ENCODE peak calls at places on chromosomes 6 and 20, in seven cellular contexts. G, W, M, V, J, Z and Y are unnamed samples.

GRCh38 chr6:73798592-73798991 is 102.6 kb downstream of the CD109 start:
- DNase-seq in W (no peak), M (peak), J (peak), V (peak), Z (peak), G (no peak), Y (peak)

GRCh38 chr20:50520222-50520877 is 10.2 kb downstream of the PTPN1 start:
- DNase-seq in G (no peak), Z (no peak), J (no peak), M (no peak), V (no peak), W (no peak), Y (no peak)

GRCh38 chr6:69878795-69879194 is 12.4 kb downstream of the COL19A1 start:
- DNase-seq in M (no peak), V (no peak), G (no peak), Z (no peak), W (no peak), J (no peak), Y (no peak)

GRCh38 chr6:13427838-13428527 is 59.4 kb downstream of the GFOD1 start:
- DNase-seq in Z (no peak), G (peak), M (no peak), J (no peak), W (peak), V (no peak), Y (peak)

GRCh38 chr6:150091466-150091865 is 22.5 kb upstream of the ULBP3 start:
- DNase-seq in G (no peak), J (peak), M (peak), Z (no peak), W (no peak), V (no peak), Y (no peak)

GRCh38 chr6:102488729-102489128 is 1095.2 kb downstream of the GRIK2 start:
- DNase-seq in J (peak), M (no peak), W (no peak), V (peak), Z (no peak), G (no peak), Y (no peak)

GRCh38 chr6:140660295-140660694 is 1285.8 kb upstream of the CITED2 start:
- DNase-seq in G (no peak), Z (no peak), J (peak), V (no peak), M (no peak), W (no peak), Y (no peak)

GRCh38 chr6:113050979-113051378 is 703.8 kb downstream of the RFPL4B start:
- DNase-seq in G (no peak), W (no peak), M (no peak), J (no peak), V (no peak), Z (no peak), Y (no peak)

GRCh38 chr20:35575958-35576357 is 34.1 kb downstream of the ERGIC3 start:
- DNase-seq in J (no peak), V (no peak), M (no peak), Z (no peak), G (no peak), W (no peak), Y (no peak)

GRCh38 chr20:1309439-1309847 is 19.5 kb downstream of the SDCBP2 start:
- DNase-seq in W (no peak), J (no peak), G (no peak), M (no peak), V (no peak), Z (no peak), Y (no peak)

GRCh38 chr20:32207211-32207625 is 325 bp downstream of the PLAGL2 start:
- DNase-seq in J (no peak), W (no peak), Z (no peak), M (no peak), G (peak), V (no peak), Y (no peak)

GRCh38 chr6:16380220-16380809 is 141.9 kb downstream of the GMPR start:
- DNase-seq in V (no peak), Z (no peak), G (no peak), M (no peak), J (no peak), W (no peak), Y (peak)

GRCh38 chr6:40471243-40471642 is 115.9 kb downstream of the LRFN2 start:
- DNase-seq in J (no peak), M (no peak), Z (no peak), G (no peak), W (no peak), V (no peak), Y (no peak)

GRCh38 chr6:43828711-43829110 is 58.7 kb downstream of the VEGFA start:
- DNase-seq in Z (no peak), M (peak), V (no peak), W (no peak), J (no peak), G (no peak), Y (peak)

GRCh38 chr6:108118791-108119211 is 44.3 kb upstream of the OSTM1 start:
- DNase-seq in Z (no peak), M (peak), G (no peak), W (no peak), J (no peak), V (no peak), Y (peak)

GRCh38 chr20:57614490-57615471 is 5.4 kb downstream of the ZBP1 start:
- DNase-seq in W (no peak), V (no peak), G (no peak), M (no peak), Z (no peak), J (no peak), Y (no peak)

GRCh38 chr6:125025164-125025854 is 63.1 kb downstream of the RNF217 start:
- DNase-seq in G (no peak), J (no peak), W (no peak), V (no peak), Z (no peak), M (no peak), Y (no peak)

GRCh38 chr20:46148313-46149213 is 30.4 kb downstream of the CD40 start:
- DNase-seq in Z (no peak), M (no peak), J (no peak), V (no peak), G (no peak), W (no peak), Y (no peak)

GRCh38 chr6:47665112-47665511 is 33.3 kb upstream of the ADGRF4 start:
- DNase-seq in G (no peak), Z (no peak), M (no peak), J (no peak), W (no peak), V (no peak), Y (no peak)

GRCh38 chr20:62405981-62406513 is 1.0 kb downstream of the CABLES2 start:
- DNase-seq in V (no peak), G (no peak), J (no peak), M (no peak), W (no peak), Z (no peak), Y (no peak)

GRCh38 chr20:62406635-62407176 is 379 bp downstream of the CABLES2 start:
- DNase-seq in G (no peak), J (no peak), Z (no peak), V (no peak), W (no peak), M (no peak), Y (no peak)

GRCh38 chr20:62408055-62408454 is 970 bp upstream of the CABLES2 start:
- DNase-seq in G (no peak), W (no peak), Z (no peak), J (no peak), M (no peak), V (no peak), Y (no peak)

GRCh38 chr20:62408640-62409039 is 1.6 kb upstream of the CABLES2 start:
- DNase-seq in Z (no peak), G (no peak), M (no peak), W (no peak), J (no peak), V (no peak), Y (no peak)

GRCh38 chr20:62407221-62407992 is at the start of gene CABLES2:
- DNase-seq in Z (peak), J (peak), G (peak), V (peak), M (peak), W (peak), Y (peak)
- TF ChIP-seq CTCF in Z (peak), J (no peak), G (no peak), V (no peak), M (no peak), W (no peak), Y (no peak)

GRCh38 chr6:28841290-28841689 is 82.5 kb downstream of the TRIM27 start:
- DNase-seq in J (no peak), M (no peak), W (no peak), V (no peak), G (peak), Z (no peak), Y (no peak)

GRCh38 chr6:28838289-28838633 is 85.5 kb downstream of the TRIM27 start:
- DNase-seq in Z (no peak), W (peak), V (peak), M (peak), G (peak), J (peak), Y (peak)

GRCh38 chr6:28839443-28840120 is 84.2 kb downstream of the TRIM27 start:
- DNase-seq in J (no peak), W (no peak), Z (no peak), M (no peak), G (no peak), V (no peak), Y (no peak)

DNA sequence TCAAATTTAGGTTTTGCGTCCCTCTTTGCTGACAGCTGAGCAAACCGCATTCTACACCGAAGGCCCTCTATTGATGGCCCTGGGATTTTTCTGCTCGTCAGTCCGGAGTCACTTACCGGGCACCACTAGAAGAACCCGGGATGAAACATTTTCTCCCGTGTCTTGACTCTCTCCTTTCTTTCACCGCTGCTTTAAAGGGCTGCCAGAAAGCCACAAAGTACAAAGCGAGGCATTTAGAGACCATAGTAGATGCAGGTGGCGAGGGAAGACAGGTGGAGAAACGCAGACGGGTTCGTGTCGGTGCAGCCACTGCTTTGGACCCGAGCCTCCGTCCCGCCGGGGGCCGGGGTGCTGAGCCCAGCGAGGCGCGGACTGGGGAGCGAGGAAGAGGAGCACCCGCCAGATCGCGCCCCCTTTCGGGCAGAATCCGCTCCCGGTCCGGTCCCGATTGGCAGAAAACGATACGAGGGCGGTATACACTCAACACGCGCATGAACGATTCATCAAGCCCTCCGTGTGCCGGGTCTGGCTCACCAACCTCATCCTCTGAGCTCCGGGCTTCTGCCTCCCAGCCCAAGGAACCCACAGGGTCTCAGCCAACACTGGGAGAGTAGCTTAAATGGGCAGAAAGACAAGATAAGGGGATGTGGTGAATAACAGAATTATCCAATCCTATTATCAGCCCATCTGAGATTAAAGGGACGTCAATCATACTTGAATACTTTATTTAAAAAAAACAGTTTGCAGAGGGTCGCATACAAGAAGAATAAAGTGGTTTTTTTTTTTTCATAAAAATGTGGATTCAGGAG is 84.9 kb downstream of the TRIM27 start:
- DNase-seq in V (peak), W (peak), J (peak), Z (peak), G (peak), M (peak), Y (peak)
- TF ChIP-seq CTCF in V (peak), W (peak), J (peak), Z (peak), G (peak), M (peak), Y (peak)

DNA sequence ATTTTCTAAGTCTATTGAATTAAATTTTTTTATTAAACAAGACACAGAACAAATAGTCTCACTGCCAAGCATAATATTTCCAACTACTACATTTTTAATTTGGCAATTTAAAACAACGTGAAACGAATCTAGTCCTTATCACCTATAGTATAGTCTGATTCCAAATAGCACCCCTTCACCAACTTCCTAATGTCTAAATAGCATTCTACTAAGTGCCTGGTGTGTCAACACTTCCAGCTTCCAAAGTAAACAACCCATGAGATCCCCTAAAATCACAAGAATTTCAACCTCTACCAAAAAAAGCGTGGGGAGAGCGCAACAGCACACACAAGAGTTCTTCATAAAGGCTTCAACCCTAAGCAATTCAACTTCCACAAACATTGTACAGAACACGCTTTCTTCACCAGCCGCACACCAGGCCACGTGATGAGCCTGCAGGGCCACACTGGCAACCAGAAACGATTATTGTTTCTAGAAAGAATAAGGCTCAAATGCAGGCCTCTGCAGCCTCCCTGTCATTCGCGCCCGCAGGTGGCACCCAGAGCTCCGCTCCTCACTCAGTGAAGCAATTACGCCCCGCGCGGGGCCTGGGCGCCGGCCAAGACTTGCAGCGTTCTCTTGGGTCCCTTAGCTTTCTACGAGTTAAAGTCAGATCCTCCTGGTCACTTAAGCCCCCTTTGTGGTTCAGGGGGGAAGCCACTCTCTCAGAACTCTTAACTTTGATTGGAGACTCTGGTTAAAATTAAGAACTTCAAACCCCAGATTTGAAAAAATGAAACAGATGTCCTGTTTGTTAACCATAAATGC is 18.4 kb downstream of the SIM1 start:
- DNase-seq in G (no peak), Z (no peak), M (no peak), V (no peak), J (no peak), W (no peak), Y (no peak)
- TF ChIP-seq CTCF in G (no peak), Z (no peak), M (no peak), V (no peak), J (no peak), W (no peak), Y (no peak)

DNA sequence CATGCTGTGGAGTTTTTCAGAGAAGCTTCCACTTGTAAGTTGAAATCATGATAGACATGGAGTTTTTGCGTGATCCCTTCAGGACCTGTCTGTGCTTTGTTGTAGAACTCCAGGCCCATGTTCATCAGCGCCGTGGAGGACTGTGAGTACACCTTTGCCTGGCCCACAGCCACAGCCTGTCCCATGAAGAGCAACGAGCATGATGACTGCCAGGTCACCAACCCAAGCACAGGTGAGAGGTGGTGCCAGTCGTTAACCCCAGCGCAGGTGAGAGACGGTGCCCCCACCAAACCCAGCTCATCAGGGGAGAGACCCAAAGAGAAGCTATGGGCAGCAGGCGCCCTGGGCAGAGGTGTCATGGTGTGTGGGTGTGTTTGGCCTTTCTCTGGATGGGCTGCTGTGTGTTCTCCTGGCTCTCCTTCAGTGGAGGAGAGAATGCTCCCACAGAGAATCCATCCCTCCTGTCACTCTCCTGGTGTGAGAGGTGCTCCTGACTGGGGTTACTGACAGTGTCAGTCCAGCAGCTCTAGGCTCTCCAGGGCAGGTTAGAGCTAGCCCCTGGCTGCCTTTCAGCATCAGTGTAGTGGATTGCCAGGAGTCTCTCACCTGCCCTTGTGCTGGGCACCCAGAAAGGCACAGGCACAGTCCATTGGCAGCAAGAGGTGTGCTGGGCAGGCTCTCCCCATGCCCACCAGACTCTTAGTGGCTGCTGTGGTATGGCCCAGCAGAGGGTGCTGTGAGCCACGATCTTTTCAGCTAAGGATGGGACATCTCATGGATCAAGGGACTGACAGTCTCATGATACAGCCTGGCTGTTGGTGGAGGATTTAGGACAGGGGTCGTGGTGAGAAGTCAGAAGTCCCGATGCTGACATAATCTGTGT is 49.6 kb upstream of the SLC22A1 start:
- DNase-seq in J (no peak), G (no peak), Z (no peak), V (peak), M (no peak), W (no peak), Y (no peak)
- TF ChIP-seq CTCF in J (peak), G (peak), Z (no peak), V (peak), M (peak), W (no peak), Y (peak)

GRCh38 chr6:25298508-25298834 is 19.3 kb downstream of the CARMIL1 start:
- DNase-seq in J (no peak), M (no peak), G (no peak), Z (no peak), V (no peak), W (no peak), Y (no peak)
- TF ChIP-seq CTCF in J (no peak), M (no peak), G (no peak), Z (no peak), V (no peak), W (no peak), Y (no peak)

GRCh38 chr6:165249808-165250207 is 59.6 kb downstream of the C6orf118 start:
- DNase-seq in V (no peak), M (no peak), Z (no peak), G (no peak), W (no peak), J (no peak), Y (no peak)

GRCh38 chr6:165245287-165245686 is 64.1 kb downstream of the C6orf118 start:
- DNase-seq in W (no peak), J (peak), G (no peak), V (peak), M (peak), Z (no peak), Y (no peak)

GRCh38 chr6:165244524-165245247 is 64.7 kb downstream of the C6orf118 start:
- DNase-seq in W (no peak), J (no peak), Z (no peak), M (no peak), G (no peak), V (no peak), Y (no peak)

GRCh38 chr6:165243801-165244200 is 65.6 kb downstream of the C6orf118 start:
- DNase-seq in Z (no peak), M (no peak), V (no peak), W (no peak), J (no peak), G (no peak), Y (no peak)

GRCh38 chr6:165245716-165246115 is 63.7 kb downstream of the C6orf118 start:
- DNase-seq in W (no peak), V (peak), J (peak), M (no peak), G (no peak), Z (no peak), Y (no peak)
- TF ChIP-seq CTCF in W (no peak), V (no peak), J (no peak), M (no peak), G (no peak), Z (no peak), Y (no peak)

GRCh38 chr20:60203451-60203850 is 245.2 kb downstream of the CDH26 start:
- DNase-seq in J (peak), M (no peak), V (no peak), W (no peak), Z (no peak), G (no peak), Y (no peak)

GRCh38 chr20:60202046-60202445 is 243.8 kb downstream of the CDH26 start:
- DNase-seq in G (no peak), Z (no peak), V (no peak), W (no peak), M (no peak), J (no peak), Y (no peak)

GRCh38 chr20:60204601-60205000 is 246.4 kb downstream of the CDH26 start:
- DNase-seq in M (no peak), V (no peak), Z (no peak), J (no peak), G (no peak), W (no peak), Y (no peak)

GRCh38 chr20:60209048-60209447 is 250.8 kb downstream of the CDH26 start:
- DNase-seq in M (no peak), V (no peak), Z (no peak), J (no peak), W (no peak), G (no peak), Y (no peak)

DNA sequence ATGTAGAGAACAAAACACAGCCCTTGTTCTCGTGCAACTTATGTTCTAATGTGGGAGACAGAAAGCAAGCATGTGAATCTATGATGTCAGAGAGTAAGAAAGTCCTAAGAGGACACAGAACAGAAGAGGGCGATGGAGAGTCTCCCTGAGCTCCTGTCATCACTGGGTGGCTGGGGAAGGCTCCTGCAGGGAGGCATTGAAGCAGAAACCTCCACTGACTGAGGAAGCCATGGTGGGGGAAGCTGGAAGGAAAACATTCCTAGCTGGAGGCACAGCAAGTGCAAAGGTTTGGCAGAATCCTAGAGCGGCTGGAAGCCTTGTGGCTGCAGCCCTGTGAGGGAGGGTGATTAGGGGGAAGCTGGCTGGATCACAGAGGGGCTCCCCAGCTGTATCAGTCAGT is 248.0 kb downstream of the CDH26 start:
- DNase-seq in M (peak), W (no peak), G (peak), J (peak), V (peak), Z (no peak), Y (no peak)
- TF ChIP-seq CTCF in M (peak), W (no peak), G (peak), J (peak), V (peak), Z (no peak), Y (peak)